ENCODE peak calls at places on chromosome 2, in five cellular contexts. U, Y, P, I and N are unnamed samples.

GRCh38 chr2:232896700-232897385 is 26.8 kb downstream of the SNORC start:
- DNase-seq in U (no peak), Y (no peak), P (no peak), I (no peak), N (no peak)

GRCh38 chr2:176752295-176752694 is 460.3 kb upstream of the HNRNPA3 start:
- DNase-seq in U (no peak), Y (no peak), P (no peak), I (no peak), N (no peak)

GRCh38 chr2:86189782-86190416 is 5.4 kb downstream of the IMMT start:
- DNase-seq in U (peak; percentile 47), Y (no peak), P (no peak), I (no peak), N (no peak)

GRCh38 chr2:28036307-28036706 is 145.8 kb downstream of the BABAM2 start:
- DNase-seq in U (no peak), Y (no peak), P (no peak), I (no peak), N (no peak)

GRCh38 chr2:54763636-54764291 is 40.3 kb downstream of the EML6 start:
- DNase-seq in U (peak; percentile 32), Y (peak; percentile 60), P (no peak), I (no peak), N (peak; percentile 60)

GRCh38 chr2:233800231-233800630 is 22.1 kb downstream of the MROH2A start:
- DNase-seq in U (no peak), Y (no peak), P (no peak), I (no peak), N (no peak)

GRCh38 chr2:179843541-179843940 is 17.9 kb downstream of the ZNF385B start:
- DNase-seq in U (no peak), Y (no peak), P (no peak), I (no peak), N (no peak)

GRCh38 chr2:212957624-212958023 is 193.8 kb downstream of the IKZF2 start:
- DNase-seq in U (no peak), Y (no peak), P (no peak), I (no peak), N (no peak)

GRCh38 chr2:186440506-186440905 is 45.6 kb upstream of the ZC3H15 start:
- DNase-seq in U (peak; percentile 18), Y (no peak), P (no peak), I (no peak), N (no peak)

GRCh38 chr2:134260726-134261125 is 6.9 kb downstream of the MGAT5 start:
- DNase-seq in U (no peak), Y (no peak), P (no peak), I (no peak), N (no peak)

GRCh38 chr2:114922076-114922475 is 479.6 kb downstream of the DPP10 start:
- DNase-seq in U (no peak), Y (no peak), P (no peak), I (no peak), N (no peak)

GRCh38 chr2:85709385-85709784 is 15.2 kb downstream of the GNLY start:
- DNase-seq in U (no peak), Y (no peak), P (no peak), I (no peak), N (no peak)

GRCh38 chr2:222689322-222689721 is 17.9 kb downstream of the MOGAT1 start:
- DNase-seq in U (no peak), Y (no peak), P (no peak), I (no peak), N (no peak)

GRCh38 chr2:60549250-60550150 is 4.0 kb downstream of the BCL11A start:
- DNase-seq in U (no peak), Y (peak; percentile 78), P (no peak), I (no peak), N (peak; percentile 59)

GRCh38 chr2:239157269-239157668 is 243.6 kb downstream of the HDAC4 start:
- DNase-seq in U (no peak), Y (no peak), P (no peak), I (no peak), N (no peak)

GRCh38 chr2:120939595-120940318 is 204.1 kb downstream of the GLI2 start:
- DNase-seq in U (peak; percentile 65), Y (no peak), P (no peak), I (no peak), N (no peak)

GRCh38 chr2:102336502-102336945 is 19.1 kb upstream of the IL18R1 start:
- DNase-seq in U (no peak), Y (no peak), P (no peak), I (no peak), N (no peak)

GRCh38 chr2:191878576-191879298 is 31.8 kb upstream of the CAVIN2 start:
- DNase-seq in U (no peak), Y (no peak), P (no peak), I (no peak), N (no peak)

GRCh38 chr2:152497481-152498052 is 162.6 kb downstream of the FMNL2 start:
- DNase-seq in U (peak; percentile 63), Y (no peak), P (peak; percentile 9), I (no peak), N (no peak)

GRCh38 chr2:239064253-239064652 is 216.4 kb downstream of the TWIST2 start:
- DNase-seq in U (no peak), Y (no peak), P (no peak), I (no peak), N (no peak)

DNA sequence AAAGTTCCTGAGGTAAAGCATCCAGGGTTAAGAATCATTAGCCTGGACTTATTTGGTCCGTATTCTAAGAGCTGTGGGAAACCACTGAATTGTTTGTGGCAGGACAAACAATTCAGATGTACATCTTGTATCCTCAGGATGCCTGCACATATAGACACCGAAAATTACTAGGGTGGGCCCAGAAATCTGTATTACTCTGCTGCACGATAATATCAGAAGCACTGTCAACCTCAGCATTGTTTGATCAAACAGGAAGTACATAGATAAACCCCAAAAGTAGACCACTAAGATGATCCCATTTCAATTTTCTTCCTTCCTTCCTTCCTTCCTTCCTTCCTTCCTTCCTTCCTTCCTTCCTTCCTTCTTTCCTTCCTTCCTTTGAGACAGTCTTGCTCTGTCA is 34.2 kb upstream of the SPRED2 start:
- DNase-seq in U (no peak), Y (no peak), P (no peak), I (no peak), N (no peak)
- TF ChIP-seq ATF2 in U (no peak), Y (no peak), P (no peak), I (no peak), N (no peak)

GRCh38 chr2:220478305-220479058 is 851.1 kb downstream of the SLC4A3 start:
- DNase-seq in U (no peak), Y (no peak), P (no peak), I (no peak), N (no peak)

GRCh38 chr2:220482751-220483150 is 855.3 kb downstream of the SLC4A3 start:
- DNase-seq in U (no peak), Y (no peak), P (no peak), I (no peak), N (no peak)

GRCh38 chr2:220473611-220474010 is 846.2 kb downstream of the SLC4A3 start:
- DNase-seq in U (no peak), Y (no peak), P (no peak), I (no peak), N (no peak)

DNA sequence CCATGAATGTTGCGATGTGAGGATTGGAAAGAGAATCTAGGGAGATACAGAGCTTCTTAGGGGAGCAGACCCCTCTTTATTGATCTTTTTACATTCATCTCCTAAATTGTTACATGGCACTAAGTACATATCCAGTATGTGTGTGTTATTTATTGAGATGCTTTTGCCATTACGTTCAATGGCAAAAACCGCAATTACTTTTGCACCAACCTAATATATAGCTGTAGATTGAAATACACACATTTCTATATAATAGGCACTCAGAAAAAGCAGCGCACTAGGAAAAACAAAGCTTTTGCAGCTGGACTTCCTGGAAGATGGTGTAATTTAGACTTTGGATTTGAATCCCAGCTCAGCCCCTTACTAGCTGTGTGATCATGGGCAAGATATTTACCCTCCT is 849.4 kb downstream of the SLC4A3 start:
- DNase-seq in U (no peak), Y (no peak), P (no peak), I (no peak), N (no peak)
- TF ChIP-seq ATF2 in U (no peak), Y (no peak), P (no peak), I (no peak), N (no peak)

DNA sequence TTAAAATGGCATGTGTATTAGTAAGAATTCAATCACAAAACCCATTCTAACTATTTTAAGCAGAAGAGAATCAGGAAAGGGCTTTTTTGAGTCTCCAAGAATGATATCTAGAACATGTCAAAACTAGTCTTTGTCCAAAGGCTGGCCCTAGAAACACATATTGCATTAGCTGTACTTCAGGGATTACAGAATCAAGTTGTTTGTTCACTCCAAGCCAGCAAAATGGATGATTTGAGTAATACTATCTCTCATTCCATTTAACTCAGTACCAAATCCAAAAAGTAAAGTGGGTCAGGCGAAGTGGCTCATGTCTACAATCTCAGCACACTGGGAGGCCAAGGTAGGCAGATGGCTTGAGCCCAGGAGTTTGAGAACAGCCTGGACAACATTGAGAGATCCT is 41.3 kb downstream of the ATF2 start:
- DNase-seq in U (no peak), Y (no peak), P (no peak), I (no peak), N (no peak)
- TF ChIP-seq ATF2 in U (no peak), Y (no peak), P (no peak), I (no peak), N (no peak)

GRCh38 chr2:108612514-108613183 is 78.4 kb downstream of the LIMS1 start:
- DNase-seq in U (peak; percentile 76), Y (no peak), P (no peak), I (peak; percentile 91), N (no peak)
- TF ChIP-seq ATF2 in U (no peak), Y (no peak), P (no peak), I (peak; percentile 38), N (no peak)

GRCh38 chr2:217103752-217104540 is 244.1 kb upstream of the TNP1 start:
- DNase-seq in U (no peak), Y (no peak), P (no peak), I (no peak), N (no peak)

GRCh38 chr2:217106650-217107014 is 246.8 kb upstream of the TNP1 start:
- DNase-seq in U (no peak), Y (peak; percentile 51), P (no peak), I (no peak), N (peak; percentile 17)

GRCh38 chr2:217107480-217107879 is 247.6 kb upstream of the TNP1 start:
- DNase-seq in U (no peak), Y (no peak), P (no peak), I (no peak), N (no peak)

GRCh38 chr2:217108086-217108485 is 248.2 kb upstream of the TNP1 start:
- DNase-seq in U (no peak), Y (no peak), P (no peak), I (no peak), N (no peak)

GRCh38 chr2:217105733-217106649 is 246.1 kb upstream of the TNP1 start:
- DNase-seq in U (peak; percentile 73), Y (peak; percentile 30), P (no peak), I (no peak), N (no peak)
- TF ChIP-seq ATF2 in U (no peak), Y (no peak), P (no peak), I (no peak), N (no peak)

DNA sequence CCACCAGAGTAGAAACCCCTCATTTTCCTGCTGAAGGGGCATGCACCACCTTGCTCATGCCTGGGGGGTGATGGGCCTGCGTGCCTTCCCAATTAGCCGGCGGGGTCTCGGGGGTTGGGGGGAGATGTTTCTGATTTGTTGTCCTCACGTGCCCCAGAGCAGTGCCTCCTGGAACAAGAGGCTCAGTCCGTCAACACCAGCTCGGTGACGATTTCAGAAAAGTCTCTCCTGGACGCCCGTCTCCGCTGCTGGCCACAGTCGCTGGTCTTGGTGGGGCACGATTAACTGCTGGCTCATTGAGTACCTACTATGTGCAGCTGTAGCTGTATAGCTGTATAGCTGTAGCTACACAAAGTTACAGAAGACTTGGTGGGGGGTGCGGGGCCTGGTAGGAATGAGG is 4.4 kb downstream of the ACKR3 start:
- DNase-seq in U (no peak), Y (no peak), P (no peak), I (no peak), N (no peak)
- TF ChIP-seq ATF2 in U (no peak), Y (no peak), P (no peak), I (no peak), N (no peak)

GRCh38 chr2:206736935-206737334 is 18.7 kb upstream of the DYTN start:
- DNase-seq in U (no peak), Y (no peak), P (no peak), I (no peak), N (no peak)
- TF ChIP-seq ATF2 in U (no peak), Y (no peak), P (no peak), I (no peak), N (no peak)